ENCODE peak calls at places on chromosome 15, in four cellular contexts. One of them, this sample, is unnamed.

GRCh38 chr15:58865420-58865880 is 68.0 kb downstream of the SLTM start:
- DNase-seq in A549: no peak
- DNase-seq in mesendoderm: peak; percentile 43
- DNase-seq in neuronal stem cell: no peak
- DNase-seq in this sample: peak; percentile 30

GRCh38 chr15:63250312-63250965 is 27.0 kb upstream of the APH1B start:
- DNase-seq in A549: no peak
- DNase-seq in mesendoderm: no peak
- DNase-seq in neuronal stem cell: no peak
- DNase-seq in this sample: no peak

GRCh38 chr15:93179704-93180103 is 90.7 kb upstream of the RGMA start:
- DNase-seq in mesendoderm: peak; percentile 73
- DNase-seq in A549: no peak
- DNase-seq in neuronal stem cell: no peak
- DNase-seq in this sample: peak; percentile 59

GRCh38 chr15:90203922-90204321 is 2.8 kb downstream of the SEMA4B start:
- DNase-seq in mesendoderm: no peak
- DNase-seq in A549: no peak
- DNase-seq in neuronal stem cell: no peak
- DNase-seq in this sample: no peak

GRCh38 chr15:67548862-67549651 is 6.6 kb downstream of the MAP2K5 start:
- DNase-seq in mesendoderm: peak; percentile 93
- DNase-seq in A549: no peak
- DNase-seq in neuronal stem cell: peak; percentile 63
- DNase-seq in this sample: peak; percentile 88

GRCh38 chr15:51931638-51932037 is 39.9 kb downstream of the LEO1 start:
- DNase-seq in A549: no peak
- DNase-seq in mesendoderm: no peak
- DNase-seq in neuronal stem cell: no peak
- DNase-seq in this sample: no peak

GRCh38 chr15:89822611-89822950 is 7.9 kb upstream of the ANPEP start:
- DNase-seq in neuronal stem cell: no peak
- DNase-seq in A549: no peak
- DNase-seq in mesendoderm: no peak
- DNase-seq in this sample: no peak

GRCh38 chr15:59995568-59996349 is 8.4 kb upstream of the FOXB1 start:
- DNase-seq in neuronal stem cell: peak; percentile 24
- DNase-seq in A549: no peak
- DNase-seq in mesendoderm: peak; percentile 44
- DNase-seq in this sample: peak; percentile 66

GRCh38 chr15:99341786-99342185 is 90.5 kb downstream of the LRRC28 start:
- DNase-seq in A549: no peak
- DNase-seq in neuronal stem cell: no peak
- DNase-seq in mesendoderm: no peak
- DNase-seq in this sample: no peak

GRCh38 chr15:47819158-47819557 is 101.9 kb downstream of the SEMA6D start:
- DNase-seq in neuronal stem cell: no peak
- DNase-seq in A549: no peak
- DNase-seq in mesendoderm: no peak
- DNase-seq in this sample: no peak

GRCh38 chr15:51735211-51735610 is 2.2 kb downstream of the LYSMD2 start:
- DNase-seq in mesendoderm: no peak
- DNase-seq in neuronal stem cell: no peak
- DNase-seq in A549: no peak
- DNase-seq in this sample: no peak

GRCh38 chr15:29687204-29687768 is 135.0 kb downstream of the TJP1 start:
- DNase-seq in mesendoderm: no peak
- DNase-seq in neuronal stem cell: no peak
- DNase-seq in A549: no peak
- DNase-seq in this sample: no peak

GRCh38 chr15:29034593-29035364 is 149.0 kb downstream of the APBA2 start:
- DNase-seq in neuronal stem cell: no peak
- DNase-seq in A549: no peak
- DNase-seq in mesendoderm: peak; percentile 23
- DNase-seq in this sample: no peak

GRCh38 chr15:99614749-99615288 is 49.0 kb downstream of the MEF2A start:
- DNase-seq in A549: no peak
- DNase-seq in neuronal stem cell: no peak
- DNase-seq in mesendoderm: peak; percentile 61
- DNase-seq in this sample: no peak

GRCh38 chr15:71332605-71333004 is 217.3 kb downstream of the THSD4 start:
- DNase-seq in mesendoderm: no peak
- DNase-seq in A549: no peak
- DNase-seq in neuronal stem cell: no peak
- DNase-seq in this sample: no peak

GRCh38 chr15:62275818-62276217 is 110.7 kb upstream of the C2CD4B start:
- DNase-seq in mesendoderm: no peak
- DNase-seq in neuronal stem cell: no peak
- DNase-seq in A549: no peak
- DNase-seq in this sample: no peak

GRCh38 chr15:47794266-47794914 is 77.1 kb downstream of the SEMA6D start:
- DNase-seq in neuronal stem cell: no peak
- DNase-seq in A549: no peak
- DNase-seq in mesendoderm: no peak
- DNase-seq in this sample: no peak

GRCh38 chr15:95935852-95936251 is 394.6 kb upstream of the NR2F2 start:
- DNase-seq in neuronal stem cell: no peak
- DNase-seq in mesendoderm: no peak
- DNase-seq in A549: no peak
- DNase-seq in this sample: no peak

GRCh38 chr15:46934851-46935250 is 782.5 kb upstream of the SEMA6D start:
- DNase-seq in A549: no peak
- DNase-seq in neuronal stem cell: no peak
- DNase-seq in mesendoderm: no peak
- DNase-seq in this sample: no peak

GRCh38 chr15:77409259-77410156 is 10.4 kb downstream of the PEAK1 start:
- DNase-seq in mesendoderm: no peak
- DNase-seq in A549: no peak
- DNase-seq in neuronal stem cell: no peak
- DNase-seq in this sample: no peak

GRCh38 chr15:52255935-52256334 is 39.7 kb downstream of the MYO5C start:
- DNase-seq in mesendoderm: no peak
- DNase-seq in neuronal stem cell: no peak
- DNase-seq in A549: no peak
- DNase-seq in this sample: no peak

GRCh38 chr15:88529021-88529630 is 17.4 kb downstream of the DET1 start:
- DNase-seq in neuronal stem cell: no peak
- DNase-seq in A549: no peak
- DNase-seq in mesendoderm: no peak
- DNase-seq in this sample: no peak

GRCh38 chr15:33908396-33908795 is 59.9 kb upstream of the CHRM5 start:
- DNase-seq in neuronal stem cell: no peak
- DNase-seq in A549: no peak
- DNase-seq in mesendoderm: no peak
- DNase-seq in this sample: no peak

GRCh38 chr15:84881520-84881830 is 3.0 kb upstream of the SLC28A1 start:
- DNase-seq in mesendoderm: no peak
- DNase-seq in neuronal stem cell: no peak
- DNase-seq in A549: no peak
- DNase-seq in this sample: no peak

GRCh38 chr15:27059610-27060202 is 88.7 kb downstream of the GABRG3 start:
- DNase-seq in mesendoderm: peak; percentile 82
- DNase-seq in neuronal stem cell: peak; percentile 38
- DNase-seq in A549: peak; percentile 84
- DNase-seq in this sample: peak; percentile 90

GRCh38 chr15:57329582-57330367 is 46.5 kb upstream of the CGNL1 start:
- DNase-seq in mesendoderm: no peak
- DNase-seq in A549: no peak
- DNase-seq in neuronal stem cell: no peak
- DNase-seq in this sample: no peak

GRCh38 chr15:33068531-33068990 is 126.0 kb downstream of the FMN1 start:
- DNase-seq in neuronal stem cell: no peak
- DNase-seq in mesendoderm: peak; percentile 78
- DNase-seq in A549: peak; percentile 64
- DNase-seq in this sample: peak; percentile 69

GRCh38 chr15:78148392-78149067 is 632 bp upstream of the IDH3A start:
- DNase-seq in neuronal stem cell: no peak
- DNase-seq in mesendoderm: no peak
- DNase-seq in A549: no peak
- DNase-seq in this sample: peak; percentile 33

GRCh38 chr15:94070341-94071275 is 160.8 kb upstream of the MCTP2 start:
- DNase-seq in A549: peak; percentile 15
- DNase-seq in mesendoderm: peak; percentile 48
- DNase-seq in neuronal stem cell: no peak
- DNase-seq in this sample: peak; percentile 31

GRCh38 chr15:77716632-77717343 is 84.1 kb upstream of the LINGO1 start:
- DNase-seq in mesendoderm: no peak
- DNase-seq in A549: no peak
- DNase-seq in neuronal stem cell: no peak
- DNase-seq in this sample: peak; percentile 25

GRCh38 chr15:84781505-84781904 is 33.1 kb downstream of the ZNF592 start:
- DNase-seq in neuronal stem cell: no peak
- DNase-seq in mesendoderm: no peak
- DNase-seq in A549: no peak
- DNase-seq in this sample: no peak

GRCh38 chr15:41256577-41257038 is 25.5 kb downstream of the CHP1 start:
- DNase-seq in mesendoderm: no peak
- DNase-seq in A549: peak; percentile 40
- DNase-seq in neuronal stem cell: no peak
- DNase-seq in this sample: no peak

GRCh38 chr15:41262571-41262970 is 31.5 kb downstream of the CHP1 start:
- DNase-seq in mesendoderm: no peak
- DNase-seq in A549: no peak
- DNase-seq in neuronal stem cell: no peak
- DNase-seq in this sample: no peak

GRCh38 chr15:41256103-41256502 is 25.0 kb downstream of the CHP1 start:
- DNase-seq in A549: no peak
- DNase-seq in neuronal stem cell: no peak
- DNase-seq in mesendoderm: no peak
- DNase-seq in this sample: no peak

GRCh38 chr15:41259546-41260189 is 28.6 kb downstream of the CHP1 start:
- DNase-seq in A549: no peak
- DNase-seq in neuronal stem cell: no peak
- DNase-seq in mesendoderm: no peak
- DNase-seq in this sample: no peak

GRCh38 chr15:41258706-41259471 is 27.8 kb downstream of the CHP1 start:
- DNase-seq in neuronal stem cell: no peak
- DNase-seq in A549: no peak
- DNase-seq in mesendoderm: no peak
- DNase-seq in this sample: no peak
- H3K4me2 ChIP-seq in neuronal stem cell: no peak overlapping the region
- H3K4me2 ChIP-seq in A549: peak overlapping the region; percentile 73
- H3K4me2 ChIP-seq in mesendoderm: no peak overlapping the region
- H3K4me2 ChIP-seq in this sample: no peak overlapping the region

GRCh38 chr15:34973512-34973911 is 4.0 kb upstream of the AQR start:
- DNase-seq in mesendoderm: no peak
- DNase-seq in A549: no peak
- DNase-seq in neuronal stem cell: no peak
- DNase-seq in this sample: no peak

GRCh38 chr15:34964277-34964676 is 5.3 kb downstream of the AQR start:
- DNase-seq in mesendoderm: no peak
- DNase-seq in neuronal stem cell: no peak
- DNase-seq in A549: no peak
- DNase-seq in this sample: no peak

DNA sequence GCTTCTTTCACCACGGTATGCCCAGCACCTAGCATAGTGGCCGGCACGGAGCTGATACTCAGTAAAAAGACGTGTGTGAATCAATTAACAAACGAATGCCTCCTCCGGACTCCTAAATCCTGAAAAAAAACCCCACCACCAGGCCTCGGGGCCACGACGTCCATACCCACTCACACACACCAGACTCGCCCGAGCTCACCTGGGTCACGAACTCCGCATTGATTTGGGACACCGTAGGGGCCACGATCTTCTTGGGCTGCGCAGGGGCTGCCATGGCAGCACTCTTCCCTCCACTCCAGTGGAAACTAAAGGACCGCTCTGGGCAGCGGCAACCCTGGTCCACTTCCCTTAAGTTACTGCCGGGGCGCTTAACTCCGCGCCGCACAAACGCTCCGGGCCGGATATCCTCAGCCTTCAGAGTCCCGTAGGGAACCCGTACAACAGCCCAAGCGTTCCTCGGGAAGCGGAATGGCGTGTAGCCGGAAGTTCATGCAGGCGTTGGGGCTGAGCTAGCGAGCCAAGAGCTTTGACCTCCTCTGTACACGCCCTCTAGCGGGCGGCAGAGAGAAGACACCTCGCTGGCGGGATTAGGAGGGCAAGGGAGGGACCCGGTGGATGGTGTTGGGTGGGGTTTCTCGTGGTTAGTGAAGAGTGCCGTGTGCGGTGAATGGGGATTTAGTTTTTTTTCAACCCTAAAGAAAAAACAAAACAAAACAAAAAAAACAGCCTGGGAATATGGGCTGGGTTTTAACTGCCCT is at the start of gene AQR:
- DNase-seq in A549: peak; percentile 96
- DNase-seq in mesendoderm: peak; percentile 99
- DNase-seq in neuronal stem cell: peak; percentile 95
- DNase-seq in this sample: peak; percentile 100
- H3K4me2 ChIP-seq in A549: peak within 1 kb of the TSS; percentile 90
- H3K4me2 ChIP-seq in mesendoderm: peak within 1 kb of the TSS; percentile 84
- H3K4me2 ChIP-seq in neuronal stem cell: peak within 1 kb of the TSS; percentile 66
- H3K4me2 ChIP-seq in this sample: peak within 1 kb of the TSS; percentile 95

DNA sequence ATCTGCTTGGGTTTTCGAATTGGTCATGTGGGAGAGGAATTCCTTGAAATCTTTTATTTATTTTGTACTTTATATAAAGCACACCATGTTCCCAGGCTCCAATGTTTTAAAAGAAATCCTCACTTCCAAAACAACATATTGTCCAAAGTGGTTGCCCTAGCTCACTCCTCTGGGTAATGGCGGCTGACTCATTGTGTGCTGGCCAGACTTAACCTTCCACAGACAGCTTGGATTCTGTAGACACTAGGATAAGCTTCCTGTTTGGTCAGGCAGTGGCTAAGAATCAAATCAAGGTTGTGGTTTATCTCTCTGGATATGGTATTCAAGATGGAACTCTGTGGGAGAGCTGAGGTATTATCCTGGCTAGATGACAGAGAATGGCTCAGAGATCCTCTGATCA is 55.8 kb upstream of the FAM98B start:
- DNase-seq in mesendoderm: peak; percentile 32
- DNase-seq in A549: no peak
- DNase-seq in neuronal stem cell: no peak
- DNase-seq in this sample: no peak
- H3K4me2 ChIP-seq in mesendoderm: no peak overlapping the region
- H3K4me2 ChIP-seq in A549: no peak overlapping the region
- H3K4me2 ChIP-seq in neuronal stem cell: no peak overlapping the region
- H3K4me2 ChIP-seq in this sample: no peak overlapping the region

DNA sequence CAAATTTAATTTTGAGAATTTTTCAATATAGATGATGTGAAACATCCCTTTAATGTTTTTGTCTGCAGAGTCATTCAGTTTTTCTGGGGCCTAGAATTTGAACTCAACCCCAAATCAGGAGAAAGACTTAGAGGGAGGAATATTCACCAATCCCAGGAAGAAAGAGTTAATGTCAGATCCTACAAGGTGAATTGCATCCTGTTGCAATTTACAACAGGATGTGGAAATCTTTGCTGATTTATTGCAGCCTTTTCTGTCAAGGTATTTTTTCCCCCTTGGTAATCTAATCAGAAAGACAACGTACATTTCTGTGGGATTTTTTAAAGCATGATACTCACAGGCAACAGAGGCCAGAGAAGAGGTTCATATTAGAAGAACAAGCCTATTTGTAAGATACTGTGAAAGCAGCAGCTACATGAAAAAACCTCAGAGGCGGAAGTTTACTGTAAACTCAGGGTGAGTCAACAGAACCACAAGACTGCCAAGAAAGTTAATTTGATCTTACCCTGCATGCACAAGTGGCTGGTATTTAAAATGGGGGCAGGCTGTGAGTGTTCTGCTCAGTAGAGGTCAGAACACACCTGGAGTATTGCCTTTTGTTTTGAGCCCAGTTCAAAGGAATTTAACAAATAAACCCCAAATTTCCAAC is 531.8 kb downstream of the AGBL1 start:
- DNase-seq in mesendoderm: peak; percentile 64
- DNase-seq in neuronal stem cell: no peak
- DNase-seq in A549: no peak
- DNase-seq in this sample: peak; percentile 10
- H3K4me2 ChIP-seq in mesendoderm: no peak overlapping the region
- H3K4me2 ChIP-seq in neuronal stem cell: no peak overlapping the region
- H3K4me2 ChIP-seq in A549: peak overlapping the region; percentile 32
- H3K4me2 ChIP-seq in this sample: no peak overlapping the region

This sample was measured in GM23338.